ENCODE peak calls at places on chromosomes 1 and 21, in six cellular contexts. Y is T-helper 1 cell; D is fibroblast of the aortic adventitia; R is stimulated activated naive CD8-positive, alpha-beta T cell treated with anti-CD3 and anti-CD28 coated beads, Interleukin-15, Interleukin-2, amounts not matched to agents 100 U/mL and 50 U/mL, for 24 hours; Q is AG08396; Z is Calu3. S is an unnamed sample.

GRCh38 chr21:46149205-46149901 is 6.0 kb downstream of the FTCD start:
- DNase-seq in Y (peak), D (no peak), R (no peak), Q (no peak), Z (no peak), S (no peak)

GRCh38 chr1:109466440-109467300 is at the start of gene SYPL2:
- DNase-seq in Y (no peak), D (peak), R (peak), Q (peak), Z (peak), S (peak)

GRCh38 chr1:156233421-156234127 is 8.4 kb upstream of the BGLAP start:
- DNase-seq in Y (no peak), D (peak), R (no peak), Q (peak), Z (no peak), S (no peak)

GRCh38 chr1:192766009-192766625 is 42.7 kb upstream of the RGS2 start:
- DNase-seq in Y (no peak), D (peak), R (no peak), Q (peak), Z (no peak), S (peak)

GRCh38 chr1:7993593-7994479 is 32.3 kb downstream of the ERRFI1 start:
- DNase-seq in Y (no peak), D (peak), R (no peak), Q (no peak), Z (no peak), S (no peak)

GRCh38 chr1:180230791-180231505 is 884 bp downstream of the LHX4 start:
- DNase-seq in Y (no peak), D (peak), R (peak), Q (peak), Z (peak), S (no peak)

GRCh38 chr21:42674351-42674940 is 21.0 kb downstream of the PDE9A start:
- DNase-seq in Y (no peak), D (no peak), R (no peak), Q (no peak), Z (no peak), S (no peak)

GRCh38 chr1:183129921-183130675 is 56.0 kb upstream of the LAMC2 start:
- DNase-seq in Y (no peak), D (no peak), R (no peak), Q (no peak), Z (no peak), S (no peak)

GRCh38 chr1:181490740-181491712 is 7.7 kb downstream of the CACNA1E start:
- DNase-seq in Y (no peak), D (peak), R (no peak), Q (no peak), Z (no peak), S (no peak)